ENCODE peak calls at places on chromosomes 6 and 20, in seven cellular contexts. One of them, this sample, is unnamed.

GRCh38 chr6:126831461-126831860 is 287.0 kb upstream of the RSPO3 start:
- DNase-seq in D721Med: no peak
- DNase-seq in left ventricle myocardium inferior: no peak
- DNase-seq in activated gamma-delta T cell treated with anti-CD3 and anti-CD28 coated beads, Interleukin-2, amount 50 U/mL, for 16 hours: no peak
- DNase-seq in fibroblast of pulmonary artery: no peak
- DNase-seq in WTC11: no peak
- DNase-seq in body of pancreas: no peak
- DNase-seq in this sample: no peak

GRCh38 chr6:117233146-117233545 is 32.2 kb upstream of the VGLL2 start:
- DNase-seq in D721Med: no peak
- DNase-seq in left ventricle myocardium inferior: no peak
- DNase-seq in activated gamma-delta T cell treated with anti-CD3 and anti-CD28 coated beads, Interleukin-2, amount 50 U/mL, for 16 hours: no peak
- DNase-seq in fibroblast of pulmonary artery: peak; percentile 0
- DNase-seq in WTC11: no peak
- DNase-seq in body of pancreas: peak; percentile 11
- DNase-seq in this sample: no peak

GRCh38 chr6:105137388-105137787 is 42.4 kb downstream of the POPDC3 start:
- DNase-seq in D721Med: no peak
- DNase-seq in left ventricle myocardium inferior: peak; percentile 20
- DNase-seq in activated gamma-delta T cell treated with anti-CD3 and anti-CD28 coated beads, Interleukin-2, amount 50 U/mL, for 16 hours: no peak
- DNase-seq in fibroblast of pulmonary artery: peak; percentile 18
- DNase-seq in WTC11: no peak
- DNase-seq in body of pancreas: no peak
- DNase-seq in this sample: no peak

GRCh38 chr6:39897699-39898098 is 36.6 kb downstream of the MOCS1 start:
- DNase-seq in D721Med: no peak
- DNase-seq in left ventricle myocardium inferior: no peak
- DNase-seq in activated gamma-delta T cell treated with anti-CD3 and anti-CD28 coated beads, Interleukin-2, amount 50 U/mL, for 16 hours: no peak
- DNase-seq in fibroblast of pulmonary artery: no peak
- DNase-seq in WTC11: no peak
- DNase-seq in body of pancreas: no peak
- DNase-seq in this sample: peak; percentile 47

GRCh38 chr6:36809933-36810844 is 29.1 kb downstream of the CPNE5 start:
- DNase-seq in D721Med: no peak
- DNase-seq in left ventricle myocardium inferior: no peak
- DNase-seq in activated gamma-delta T cell treated with anti-CD3 and anti-CD28 coated beads, Interleukin-2, amount 50 U/mL, for 16 hours: no peak
- DNase-seq in fibroblast of pulmonary artery: no peak
- DNase-seq in WTC11: peak; percentile 55
- DNase-seq in body of pancreas: no peak
- DNase-seq in this sample: no peak

GRCh38 chr6:109466212-109466923 is 10.8 kb upstream of the MICAL1 start:
- DNase-seq in D721Med: no peak
- DNase-seq in left ventricle myocardium inferior: no peak
- DNase-seq in activated gamma-delta T cell treated with anti-CD3 and anti-CD28 coated beads, Interleukin-2, amount 50 U/mL, for 16 hours: no peak
- DNase-seq in fibroblast of pulmonary artery: no peak
- DNase-seq in WTC11: no peak
- DNase-seq in body of pancreas: no peak
- DNase-seq in this sample: no peak

GRCh38 chr6:25218346-25218745 is 60.8 kb upstream of the CARMIL1 start:
- DNase-seq in D721Med: no peak
- DNase-seq in left ventricle myocardium inferior: no peak
- DNase-seq in activated gamma-delta T cell treated with anti-CD3 and anti-CD28 coated beads, Interleukin-2, amount 50 U/mL, for 16 hours: no peak
- DNase-seq in fibroblast of pulmonary artery: no peak
- DNase-seq in WTC11: no peak
- DNase-seq in body of pancreas: no peak
- DNase-seq in this sample: no peak

GRCh38 chr6:137734875-137735182 is 132.2 kb upstream of the TNFAIP3 start:
- DNase-seq in D721Med: no peak
- DNase-seq in left ventricle myocardium inferior: no peak
- DNase-seq in activated gamma-delta T cell treated with anti-CD3 and anti-CD28 coated beads, Interleukin-2, amount 50 U/mL, for 16 hours: no peak
- DNase-seq in fibroblast of pulmonary artery: peak; percentile 68
- DNase-seq in WTC11: no peak
- DNase-seq in body of pancreas: peak; percentile 59
- DNase-seq in this sample: no peak

GRCh38 chr20:38222231-38222922 is 38.2 kb downstream of the KIAA1755 start:
- DNase-seq in D721Med: peak; percentile 70
- DNase-seq in left ventricle myocardium inferior: peak; percentile 64
- DNase-seq in activated gamma-delta T cell treated with anti-CD3 and anti-CD28 coated beads, Interleukin-2, amount 50 U/mL, for 16 hours: peak; percentile 23
- DNase-seq in fibroblast of pulmonary artery: peak; percentile 64
- DNase-seq in WTC11: peak; percentile 90
- DNase-seq in body of pancreas: peak; percentile 56
- DNase-seq in this sample: peak; percentile 65

GRCh38 chr20:38870733-38871559 is 55.3 kb upstream of the FAM83D start:
- DNase-seq in D721Med: no peak
- DNase-seq in left ventricle myocardium inferior: no peak
- DNase-seq in activated gamma-delta T cell treated with anti-CD3 and anti-CD28 coated beads, Interleukin-2, amount 50 U/mL, for 16 hours: no peak
- DNase-seq in fibroblast of pulmonary artery: peak; percentile 17
- DNase-seq in WTC11: no peak
- DNase-seq in body of pancreas: no peak
- DNase-seq in this sample: peak; percentile 87

GRCh38 chr6:15507221-15507620 is 155.6 kb downstream of the DTNBP1 start:
- DNase-seq in D721Med: no peak
- DNase-seq in left ventricle myocardium inferior: no peak
- DNase-seq in activated gamma-delta T cell treated with anti-CD3 and anti-CD28 coated beads, Interleukin-2, amount 50 U/mL, for 16 hours: no peak
- DNase-seq in fibroblast of pulmonary artery: no peak
- DNase-seq in WTC11: no peak
- DNase-seq in body of pancreas: no peak
- DNase-seq in this sample: no peak

GRCh38 chr6:132289761-132290160 is 111.5 kb downstream of the MOXD1 start:
- DNase-seq in D721Med: no peak
- DNase-seq in left ventricle myocardium inferior: no peak
- DNase-seq in activated gamma-delta T cell treated with anti-CD3 and anti-CD28 coated beads, Interleukin-2, amount 50 U/mL, for 16 hours: no peak
- DNase-seq in fibroblast of pulmonary artery: no peak
- DNase-seq in WTC11: no peak
- DNase-seq in body of pancreas: no peak
- DNase-seq in this sample: no peak

GRCh38 chr6:154515808-154516207 is 5.3 kb upstream of the CNKSR3 start:
- DNase-seq in D721Med: no peak
- DNase-seq in left ventricle myocardium inferior: no peak
- DNase-seq in activated gamma-delta T cell treated with anti-CD3 and anti-CD28 coated beads, Interleukin-2, amount 50 U/mL, for 16 hours: no peak
- DNase-seq in fibroblast of pulmonary artery: peak; percentile 56
- DNase-seq in WTC11: no peak
- DNase-seq in body of pancreas: no peak
- DNase-seq in this sample: no peak

GRCh38 chr20:14069796-14070195 is 74.5 kb downstream of the MACROD2 start:
- DNase-seq in D721Med: no peak
- DNase-seq in left ventricle myocardium inferior: no peak
- DNase-seq in activated gamma-delta T cell treated with anti-CD3 and anti-CD28 coated beads, Interleukin-2, amount 50 U/mL, for 16 hours: no peak
- DNase-seq in fibroblast of pulmonary artery: no peak
- DNase-seq in WTC11: no peak
- DNase-seq in body of pancreas: no peak
- DNase-seq in this sample: no peak

GRCh38 chr6:134956032-134956431 is 6.1 kb upstream of the ALDH8A1 start:
- DNase-seq in D721Med: no peak
- DNase-seq in left ventricle myocardium inferior: no peak
- DNase-seq in activated gamma-delta T cell treated with anti-CD3 and anti-CD28 coated beads, Interleukin-2, amount 50 U/mL, for 16 hours: no peak
- DNase-seq in fibroblast of pulmonary artery: no peak
- DNase-seq in WTC11: no peak
- DNase-seq in body of pancreas: no peak
- DNase-seq in this sample: no peak

GRCh38 chr6:28884423-28885148 is 39.2 kb downstream of the TRIM27 start:
- DNase-seq in D721Med: no peak
- DNase-seq in left ventricle myocardium inferior: no peak
- DNase-seq in activated gamma-delta T cell treated with anti-CD3 and anti-CD28 coated beads, Interleukin-2, amount 50 U/mL, for 16 hours: peak; percentile 50
- DNase-seq in fibroblast of pulmonary artery: no peak
- DNase-seq in WTC11: no peak
- DNase-seq in body of pancreas: no peak
- DNase-seq in this sample: no peak

GRCh38 chr6:49913656-49914055 is 47.3 kb upstream of the CRISP1 start:
- DNase-seq in D721Med: no peak
- DNase-seq in left ventricle myocardium inferior: no peak
- DNase-seq in activated gamma-delta T cell treated with anti-CD3 and anti-CD28 coated beads, Interleukin-2, amount 50 U/mL, for 16 hours: no peak
- DNase-seq in fibroblast of pulmonary artery: no peak
- DNase-seq in WTC11: no peak
- DNase-seq in body of pancreas: no peak
- DNase-seq in this sample: no peak

GRCh38 chr6:154893927-154894326 is 101.2 kb upstream of the TIAM2 start:
- DNase-seq in D721Med: no peak
- DNase-seq in left ventricle myocardium inferior: no peak
- DNase-seq in activated gamma-delta T cell treated with anti-CD3 and anti-CD28 coated beads, Interleukin-2, amount 50 U/mL, for 16 hours: no peak
- DNase-seq in fibroblast of pulmonary artery: no peak
- DNase-seq in WTC11: no peak
- DNase-seq in body of pancreas: no peak
- DNase-seq in this sample: no peak

GRCh38 chr6:5968817-5969726 is 37.7 kb downstream of the NRN1 start:
- DNase-seq in D721Med: no peak
- DNase-seq in left ventricle myocardium inferior: peak; percentile 62
- DNase-seq in activated gamma-delta T cell treated with anti-CD3 and anti-CD28 coated beads, Interleukin-2, amount 50 U/mL, for 16 hours: no peak
- DNase-seq in fibroblast of pulmonary artery: no peak
- DNase-seq in WTC11: no peak
- DNase-seq in body of pancreas: peak; percentile 56
- DNase-seq in this sample: peak; percentile 19

GRCh38 chr20:29326376-29327070 is 1930.9 kb upstream of the DEFB115 start:
- DNase-seq in D721Med: no peak
- DNase-seq in left ventricle myocardium inferior: no peak
- DNase-seq in activated gamma-delta T cell treated with anti-CD3 and anti-CD28 coated beads, Interleukin-2, amount 50 U/mL, for 16 hours: no peak
- DNase-seq in fibroblast of pulmonary artery: no peak
- DNase-seq in WTC11: no peak
- DNase-seq in body of pancreas: no peak
- DNase-seq in this sample: no peak

GRCh38 chr6:141653590-141653989 is 479.1 kb upstream of the GJE1 start:
- DNase-seq in D721Med: no peak
- DNase-seq in left ventricle myocardium inferior: no peak
- DNase-seq in activated gamma-delta T cell treated with anti-CD3 and anti-CD28 coated beads, Interleukin-2, amount 50 U/mL, for 16 hours: no peak
- DNase-seq in fibroblast of pulmonary artery: peak; percentile 13
- DNase-seq in WTC11: no peak
- DNase-seq in body of pancreas: no peak
- DNase-seq in this sample: no peak

GRCh38 chr6:19557191-19557590 is 280.0 kb upstream of the ID4 start:
- DNase-seq in D721Med: no peak
- DNase-seq in left ventricle myocardium inferior: no peak
- DNase-seq in activated gamma-delta T cell treated with anti-CD3 and anti-CD28 coated beads, Interleukin-2, amount 50 U/mL, for 16 hours: no peak
- DNase-seq in fibroblast of pulmonary artery: no peak
- DNase-seq in WTC11: no peak
- DNase-seq in body of pancreas: no peak
- DNase-seq in this sample: no peak

GRCh38 chr6:26234421-26235239 is 130.4 kb upstream of the BTN3A2 start:
- DNase-seq in D721Med: peak; percentile 38
- DNase-seq in left ventricle myocardium inferior: no peak
- DNase-seq in activated gamma-delta T cell treated with anti-CD3 and anti-CD28 coated beads, Interleukin-2, amount 50 U/mL, for 16 hours: peak; percentile 36
- DNase-seq in fibroblast of pulmonary artery: peak; percentile 93
- DNase-seq in WTC11: no peak
- DNase-seq in body of pancreas: peak; percentile 59
- DNase-seq in this sample: peak; percentile 82

GRCh38 chr6:153032255-153032882 is 29.9 kb upstream of the MTRF1L start:
- DNase-seq in D721Med: no peak
- DNase-seq in left ventricle myocardium inferior: no peak
- DNase-seq in activated gamma-delta T cell treated with anti-CD3 and anti-CD28 coated beads, Interleukin-2, amount 50 U/mL, for 16 hours: no peak
- DNase-seq in fibroblast of pulmonary artery: peak; percentile 87
- DNase-seq in WTC11: no peak
- DNase-seq in body of pancreas: no peak
- DNase-seq in this sample: no peak

GRCh38 chr20:45782890-45783289 is 8.8 kb downstream of the WFDC3 start:
- DNase-seq in D721Med: no peak
- DNase-seq in left ventricle myocardium inferior: no peak
- DNase-seq in activated gamma-delta T cell treated with anti-CD3 and anti-CD28 coated beads, Interleukin-2, amount 50 U/mL, for 16 hours: peak; percentile 7
- DNase-seq in fibroblast of pulmonary artery: no peak
- DNase-seq in WTC11: no peak
- DNase-seq in body of pancreas: no peak
- DNase-seq in this sample: no peak

GRCh38 chr6:147285087-147285855 is 81.1 kb downstream of the STXBP5 start:
- DNase-seq in D721Med: no peak
- DNase-seq in left ventricle myocardium inferior: no peak
- DNase-seq in activated gamma-delta T cell treated with anti-CD3 and anti-CD28 coated beads, Interleukin-2, amount 50 U/mL, for 16 hours: no peak
- DNase-seq in fibroblast of pulmonary artery: peak; percentile 76
- DNase-seq in WTC11: no peak
- DNase-seq in body of pancreas: no peak
- DNase-seq in this sample: no peak

GRCh38 chr6:151661928-151662327 is 145.6 kb upstream of the ESR1 start:
- DNase-seq in D721Med: no peak
- DNase-seq in left ventricle myocardium inferior: no peak
- DNase-seq in activated gamma-delta T cell treated with anti-CD3 and anti-CD28 coated beads, Interleukin-2, amount 50 U/mL, for 16 hours: no peak
- DNase-seq in fibroblast of pulmonary artery: no peak
- DNase-seq in WTC11: peak; percentile 69
- DNase-seq in body of pancreas: no peak
- DNase-seq in this sample: no peak

GRCh38 chr6:151229401-151230276 is 10.1 kb upstream of the AKAP12 start:
- DNase-seq in D721Med: no peak
- DNase-seq in left ventricle myocardium inferior: no peak
- DNase-seq in activated gamma-delta T cell treated with anti-CD3 and anti-CD28 coated beads, Interleukin-2, amount 50 U/mL, for 16 hours: no peak
- DNase-seq in fibroblast of pulmonary artery: no peak
- DNase-seq in WTC11: no peak
- DNase-seq in body of pancreas: no peak
- DNase-seq in this sample: no peak

GRCh38 chr20:44291754-44292153 is 19.2 kb downstream of the FITM2 start:
- DNase-seq in D721Med: no peak
- DNase-seq in left ventricle myocardium inferior: no peak
- DNase-seq in activated gamma-delta T cell treated with anti-CD3 and anti-CD28 coated beads, Interleukin-2, amount 50 U/mL, for 16 hours: no peak
- DNase-seq in fibroblast of pulmonary artery: no peak
- DNase-seq in WTC11: no peak
- DNase-seq in body of pancreas: no peak
- DNase-seq in this sample: no peak

GRCh38 chr20:8812818-8813217 is 256.1 kb upstream of the PLCB4 start:
- DNase-seq in D721Med: no peak
- DNase-seq in left ventricle myocardium inferior: peak; percentile 19
- DNase-seq in activated gamma-delta T cell treated with anti-CD3 and anti-CD28 coated beads, Interleukin-2, amount 50 U/mL, for 16 hours: no peak
- DNase-seq in fibroblast of pulmonary artery: no peak
- DNase-seq in WTC11: peak; percentile 22
- DNase-seq in body of pancreas: peak; percentile 50
- DNase-seq in this sample: no peak

GRCh38 chr20:208937-209566 is 18.0 kb upstream of the DEFB129 start:
- DNase-seq in D721Med: no peak
- DNase-seq in left ventricle myocardium inferior: no peak
- DNase-seq in activated gamma-delta T cell treated with anti-CD3 and anti-CD28 coated beads, Interleukin-2, amount 50 U/mL, for 16 hours: no peak
- DNase-seq in fibroblast of pulmonary artery: peak; percentile 83
- DNase-seq in WTC11: no peak
- DNase-seq in body of pancreas: peak; percentile 44
- DNase-seq in this sample: no peak

GRCh38 chr6:56450882-56451739 is 191.6 kb downstream of the DST start:
- DNase-seq in D721Med: no peak
- DNase-seq in left ventricle myocardium inferior: peak; percentile 84
- DNase-seq in activated gamma-delta T cell treated with anti-CD3 and anti-CD28 coated beads, Interleukin-2, amount 50 U/mL, for 16 hours: no peak
- DNase-seq in fibroblast of pulmonary artery: peak; percentile 89
- DNase-seq in WTC11: no peak
- DNase-seq in body of pancreas: peak; percentile 65
- DNase-seq in this sample: peak; percentile 15